ENCODE peak calls at places on chromosome 14, in seven cellular contexts. Q is transverse colon, S is Peyer's patch, H is AG04450, N is GM06990, K is astrocyte, O is astrocyte of the spinal cord. D is an unnamed sample.

GRCh38 chr14:71591929-71592328 is 340.3 kb upstream of the RGS6 start:
- DNase-seq in Q (no peak), S (no peak), H (no peak), N (no peak), K (peak), O (peak), D (no peak)

GRCh38 chr14:100691395-100692025 is 35.2 kb upstream of the DLK1 start:
- DNase-seq in Q (no peak), S (no peak), H (no peak), N (no peak), K (no peak), O (no peak), D (no peak)

GRCh38 chr14:93962701-93963601 is 13.4 kb downstream of the ASB2 start:
- DNase-seq in Q (peak), S (no peak), H (no peak), N (peak), K (peak), O (no peak), D (peak)

GRCh38 chr14:51525705-51526104 is 126.0 kb upstream of the FRMD6 start:
- DNase-seq in Q (no peak), S (no peak), H (no peak), N (no peak), K (no peak), O (no peak), D (no peak)

GRCh38 chr14:70714055-70714550 is 72.4 kb downstream of the TTC9 start:
- DNase-seq in Q (peak), S (no peak), H (peak), N (peak), K (peak), O (peak), D (no peak)

GRCh38 chr14:81366259-81366658 is 33.9 kb downstream of the STON2 start:
- DNase-seq in Q (no peak), S (no peak), H (no peak), N (no peak), K (no peak), O (peak), D (no peak)

GRCh38 chr14:59543873-59544272 is 32.7 kb downstream of the CCDC175 start:
- DNase-seq in Q (no peak), S (no peak), H (no peak), N (no peak), K (no peak), O (no peak), D (no peak)

GRCh38 chr14:92470215-92470614 is 43.4 kb upstream of the RIN3 start:
- DNase-seq in Q (no peak), S (no peak), H (no peak), N (no peak), K (peak), O (peak), D (no peak)

GRCh38 chr14:81613341-81614045 is 79.8 kb upstream of the SEL1L start:
- DNase-seq in Q (no peak), S (no peak), H (no peak), N (no peak), K (no peak), O (no peak), D (no peak)

GRCh38 chr14:96267916-96268315 is 11.9 kb downstream of the BDKRB1 start:
- DNase-seq in Q (no peak), S (no peak), H (no peak), N (no peak), K (no peak), O (no peak), D (no peak)

GRCh38 chr14:76294876-76295275 is 81.1 kb upstream of the ESRRB start:
- DNase-seq in Q (no peak), S (no peak), H (no peak), N (no peak), K (no peak), O (no peak), D (no peak)

GRCh38 chr14:57068511-57068910 is 200.2 kb downstream of the EXOC5 start:
- DNase-seq in Q (no peak), S (no peak), H (no peak), N (no peak), K (no peak), O (no peak), D (no peak)

GRCh38 chr14:61569783-61570182 is 125.5 kb upstream of the HIF1A start:
- DNase-seq in Q (no peak), S (no peak), H (no peak), N (no peak), K (peak), O (peak), D (no peak)

GRCh38 chr14:61567838-61568571 is 127.3 kb upstream of the HIF1A start:
- DNase-seq in Q (no peak), S (no peak), H (no peak), N (peak), K (no peak), O (no peak), D (peak)

GRCh38 chr14:61569308-61569707 is 126.0 kb upstream of the HIF1A start:
- DNase-seq in Q (no peak), S (no peak), H (no peak), N (no peak), K (no peak), O (no peak), D (peak)

GRCh38 chr14:61570188-61570960 is 124.9 kb upstream of the HIF1A start:
- DNase-seq in Q (no peak), S (no peak), H (no peak), N (no peak), K (peak), O (no peak), D (no peak)

GRCh38 chr14:61568572-61569011 is 126.7 kb upstream of the HIF1A start:
- DNase-seq in Q (peak), S (peak), H (no peak), N (peak), K (no peak), O (no peak), D (peak)
- TF ChIP-seq CTCF in Q (no peak), S (peak), H (no peak), N (peak), K (no peak), O (peak), D (no peak)

GRCh38 chr14:83463500-83464098 is 1929.9 kb upstream of the SEL1L start:
- DNase-seq in Q (no peak), S (no peak), H (peak), N (no peak), K (no peak), O (peak), D (peak)
- TF ChIP-seq CTCF in Q (peak), S (peak), H (peak), N (peak), K (peak), O (peak), D (peak)

GRCh38 chr14:54299393-54300363 is 97.1 kb upstream of the CDKN3 start:
- DNase-seq in Q (no peak), S (no peak), H (no peak), N (no peak), K (peak), O (peak), D (no peak)
- TF ChIP-seq CTCF in Q (no peak), S (no peak), H (no peak), N (no peak), K (no peak), O (no peak), D (no peak)

GRCh38 chr14:39016733-39017095 is 86.3 kb downstream of the SEC23A start:
- DNase-seq in Q (no peak), S (no peak), H (no peak), N (no peak), K (no peak), O (no peak), D (no peak)
- TF ChIP-seq CTCF in Q (no peak), S (no peak), H (no peak), N (no peak), K (no peak), O (no peak), D (no peak)

GRCh38 chr14:26255213-26255612 is 342.6 kb downstream of the NOVA1 start:
- DNase-seq in Q (no peak), S (no peak), H (no peak), N (no peak), K (peak), O (peak), D (no peak)
- TF ChIP-seq CTCF in Q (peak), S (no peak), H (peak), N (no peak), K (peak), O (peak), D (no peak)

GRCh38 chr14:83217492-83217891 is 1683.8 kb upstream of the SEL1L start:
- DNase-seq in Q (no peak), S (no peak), H (peak), N (no peak), K (peak), O (peak), D (no peak)
- TF ChIP-seq CTCF in Q (no peak), S (no peak), H (peak), N (no peak), K (no peak), O (no peak), D (no peak)

DNA sequence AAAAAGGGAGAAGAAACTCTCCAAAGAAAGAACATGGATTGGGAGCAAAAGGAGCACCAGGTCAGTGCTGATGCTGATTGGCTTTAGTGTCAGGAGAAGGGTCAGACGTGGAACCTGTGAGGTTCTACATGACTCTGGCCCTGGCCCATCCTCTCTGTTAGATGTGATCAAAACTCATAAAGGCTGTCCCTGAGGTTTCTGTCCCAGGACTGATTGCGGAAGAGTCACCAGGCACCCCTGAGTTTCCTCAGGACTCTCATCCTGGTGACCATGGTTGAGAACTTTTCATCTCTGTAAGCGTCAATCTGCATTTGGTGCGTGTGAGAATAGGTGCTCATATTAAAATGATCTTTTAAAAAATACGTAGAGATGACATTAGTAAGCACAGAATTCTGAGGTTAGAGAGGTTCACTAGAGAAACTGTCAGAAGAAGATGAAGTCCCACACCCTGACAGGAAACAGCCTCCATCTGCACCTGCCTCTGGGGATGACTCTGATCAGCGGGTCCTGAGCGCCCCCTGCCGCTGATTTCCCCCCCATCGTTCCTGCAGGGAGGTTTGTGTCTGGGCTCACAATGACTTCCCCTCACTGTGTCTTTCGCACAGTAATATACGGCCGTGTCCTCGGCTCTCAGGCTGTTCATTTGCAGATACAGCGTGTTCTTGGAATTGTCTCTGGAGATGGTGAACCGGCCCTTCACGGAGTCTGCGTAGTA is 741.8 kb downstream of the TMEM121 start:
- DNase-seq in Q (peak), S (no peak), H (no peak), N (peak), K (no peak), O (no peak), D (peak)
- TF ChIP-seq CTCF in Q (no peak), S (peak), H (no peak), N (peak), K (no peak), O (no peak), D (peak)

GRCh38 chr14:104656014-104656714 is 33.3 kb upstream of the INF2 start:
- DNase-seq in Q (no peak), S (peak), H (no peak), N (peak), K (no peak), O (no peak), D (no peak)
- TF ChIP-seq CTCF in Q (no peak), S (no peak), H (no peak), N (no peak), K (no peak), O (no peak), D (no peak)

DNA sequence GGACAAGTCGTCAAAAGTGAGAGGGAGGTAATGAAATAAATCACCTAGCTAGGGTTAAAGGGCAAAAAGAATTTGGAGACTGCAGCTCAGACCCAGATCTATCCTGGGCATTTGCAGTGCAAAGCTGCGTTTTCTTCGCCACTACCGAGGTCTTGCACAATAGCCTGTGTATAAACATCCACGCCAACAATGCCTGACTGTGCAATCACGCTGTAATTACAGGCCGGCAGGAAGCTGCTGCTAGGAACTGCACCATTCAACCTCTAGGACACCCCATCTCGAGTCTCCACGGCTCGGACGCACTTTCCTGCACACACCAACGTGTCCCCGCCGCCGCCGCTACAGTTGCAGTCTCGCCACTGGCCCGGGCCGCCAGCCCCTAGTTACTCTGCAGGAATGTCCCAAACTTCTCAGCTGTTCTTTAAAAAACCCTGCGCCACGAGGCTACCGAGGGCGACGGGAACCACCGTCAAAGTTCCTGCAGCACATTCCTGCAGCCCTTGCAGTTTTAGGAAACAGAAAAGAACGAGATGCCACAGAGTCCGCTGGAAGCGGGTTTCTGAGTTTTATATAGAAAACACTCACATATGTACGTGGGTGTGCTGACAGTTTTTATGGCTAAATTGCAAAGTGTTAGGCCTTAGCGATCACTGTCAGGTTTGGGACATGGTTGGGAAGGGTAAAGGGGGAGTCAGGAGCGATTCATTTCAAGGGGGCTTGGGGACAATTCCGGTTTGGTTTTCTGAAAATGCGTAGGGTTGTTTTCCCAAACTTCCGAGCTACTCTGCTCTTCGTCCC is 65.6 kb upstream of the PTGR2 start:
- DNase-seq in Q (peak), S (peak), H (peak), N (peak), K (peak), O (peak), D (peak)
- TF ChIP-seq CTCF in Q (peak), S (peak), H (peak), N (no peak), K (no peak), O (peak), D (no peak)

D was measured in GM13977.